ENCODE peak calls at places on chromosome 4, in four cellular contexts. Z is fibroblast of the aortic adventitia, E is dorsolateral prefrontal cortex, Q is mucosa of descending colon. T is an unnamed sample.

GRCh38 chr4:154415313-154415712 is 76.3 kb downstream of the DCHS2 start:
- DNase-seq in Z (no peak), E (no peak), Q (no peak), T (no peak)

GRCh38 chr4:48470570-48470969 is 12.6 kb upstream of the SLC10A4 start:
- DNase-seq in Z (no peak), E (no peak), Q (no peak), T (no peak)

GRCh38 chr4:169096221-169096620 is 86.2 kb upstream of the CBR4 start:
- DNase-seq in Z (no peak), E (no peak), Q (no peak), T (no peak)

GRCh38 chr4:80263541-80264351 is 2.7 kb upstream of the FGF5 start:
- DNase-seq in Z (no peak), E (no peak), Q (no peak), T (no peak)

GRCh38 chr4:66178901-66179300 is 508.6 kb upstream of the EPHA5 start:
- DNase-seq in Z (peak), E (no peak), Q (no peak), T (no peak)

GRCh38 chr4:103098746-103099421 is 750 bp downstream of the BDH2 start:
- DNase-seq in Z (peak), E (no peak), Q (no peak), T (no peak)

GRCh38 chr4:16967722-16968121 is 69.3 kb upstream of the LDB2 start:
- DNase-seq in Z (peak), E (peak), Q (peak), T (no peak)

GRCh38 chr4:80422727-80423404 is 87.3 kb downstream of the CFAP299 start:
- DNase-seq in Z (no peak), E (no peak), Q (no peak), T (no peak)

GRCh38 chr4:139278450-139278849 is 1.6 kb downstream of the MGARP start:
- DNase-seq in Z (no peak), E (no peak), Q (no peak), T (no peak)

GRCh38 chr4:112327950-112328349 is 30.8 kb downstream of the ALPK1 start:
- DNase-seq in Z (peak), E (no peak), Q (no peak), T (no peak)

GRCh38 chr4:159242427-159242826 is 139.5 kb downstream of the RAPGEF2 start:
- DNase-seq in Z (no peak), E (no peak), Q (no peak), T (no peak)

GRCh38 chr4:156475322-156475721 is 496.3 kb downstream of the PDGFC start:
- DNase-seq in Z (peak), E (no peak), Q (no peak), T (no peak)

GRCh38 chr4:140222175-140222574 is 68.2 kb upstream of the MAML3 start:
- DNase-seq in Z (no peak), E (no peak), Q (no peak), T (no peak)

GRCh38 chr4:87117051-87117729 is 103.2 kb downstream of the KLHL8 start:
- DNase-seq in Z (no peak), E (no peak), Q (no peak), T (no peak)

GRCh38 chr4:95835672-95836071 is 4.2 kb upstream of the PDHA2 start:
- DNase-seq in Z (no peak), E (no peak), Q (no peak), T (no peak)

GRCh38 chr4:4182835-4183568 is 43.7 kb downstream of the OTOP1 start:
- DNase-seq in Z (peak), E (no peak), Q (no peak), T (peak)

GRCh38 chr4:140151700-140152014 is 2.3 kb downstream of the MAML3 start:
- DNase-seq in Z (peak), E (peak), Q (peak), T (peak)

GRCh38 chr4:71732706-71733105 is 51.2 kb downstream of the GC start:
- DNase-seq in Z (peak), E (no peak), Q (no peak), T (no peak)
- TF ChIP-seq CTCF in Z (peak), E (peak), Q (no peak), T (peak)

DNA sequence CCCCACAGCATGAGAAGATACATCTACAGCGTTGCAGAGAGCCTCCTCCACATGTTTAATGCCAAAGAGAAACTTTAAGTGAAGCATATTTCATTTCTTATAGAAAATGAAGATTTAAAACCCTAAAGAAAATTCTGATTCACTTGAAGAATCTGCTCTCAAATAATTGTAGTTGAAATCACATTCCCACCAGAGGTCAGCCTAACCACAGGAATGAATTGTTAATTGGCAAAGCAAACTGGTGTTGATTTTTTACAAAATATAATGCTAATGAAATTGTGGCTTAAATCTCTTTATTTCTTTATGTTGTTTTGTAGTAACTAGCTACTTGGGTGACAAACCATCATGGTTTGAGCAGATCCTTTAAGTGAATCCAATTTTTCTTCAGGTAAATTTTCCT is 31.1 kb upstream of the WDR17 start:
- DNase-seq in Z (peak), E (no peak), Q (no peak), T (no peak)
- TF ChIP-seq CTCF in Z (no peak), E (peak), Q (no peak), T (peak)

GRCh38 chr4:125526420-125526819 is 211.7 kb downstream of the FAT4 start:
- DNase-seq in Z (no peak), E (no peak), Q (no peak), T (no peak)
- TF ChIP-seq CTCF in Z (no peak), E (no peak), Q (no peak), T (peak)

GRCh38 chr4:930827-931193 is 1.3 kb downstream of the GAK start:
- DNase-seq in Z (no peak), E (no peak), Q (no peak), T (no peak)

GRCh38 chr4:931960-932712 is at the start of the genes GAK and TMEM175:
- DNase-seq in Z (peak), E (peak), Q (peak), T (peak)

GRCh38 chr4:931194-931959 is 739 bp downstream of the GAK start:
- DNase-seq in Z (peak), E (no peak), Q (peak), T (no peak)

GRCh38 chr4:929970-930625 is 2.0 kb downstream of the GAK start:
- DNase-seq in Z (peak), E (no peak), Q (no peak), T (no peak)

GRCh38 chr4:932713-933070 is 432 bp downstream of the TMEM175 start:
- DNase-seq in Z (no peak), E (no peak), Q (no peak), T (no peak)
- TF ChIP-seq CTCF in Z (no peak), E (no peak), Q (no peak), T (no peak)

GRCh38 chr4:121112530-121112929 is 40.2 kb upstream of the NDNF start:
- DNase-seq in Z (no peak), E (no peak), Q (no peak), T (no peak)
- TF ChIP-seq CTCF in Z (peak), E (peak), Q (no peak), T (peak)

GRCh38 chr4:63528592-63528991 is 880.7 kb downstream of the TECRL start:
- DNase-seq in Z (no peak), E (no peak), Q (no peak), T (no peak)
- TF ChIP-seq CTCF in Z (no peak), E (no peak), Q (no peak), T (no peak)

GRCh38 chr4:106367072-106367471 is 1.5 kb downstream of the GIMD1 start:
- DNase-seq in Z (no peak), E (no peak), Q (no peak), T (no peak)
- TF ChIP-seq CTCF in Z (no peak), E (no peak), Q (no peak), T (no peak)

GRCh38 chr4:55819634-55820033 is at the start of gene EXOC1L:
- DNase-seq in Z (peak), E (no peak), Q (no peak), T (no peak)
- TF ChIP-seq CTCF in Z (no peak), E (no peak), Q (no peak), T (no peak)